ENCODE peak calls at places on chromosomes 6 and 20, in eight cellular contexts. One of them, this sample, is unnamed. For H3K4me1 and H3K36me3, the result is how much of the 10 kb centered on the place peaks cover.

GRCh38 chr6:77466055-77467028 is 3.1 kb upstream of the HTR1B start:
- DNase-seq in heart right ventricle: no peak
- DNase-seq in ascending aorta: no peak
- DNase-seq in adrenal gland: peak
- DNase-seq in H1: peak
- DNase-seq in psoas muscle: peak
- DNase-seq in MM.1S: peak
- DNase-seq in right atrium auricular region: no peak
- DNase-seq in this sample: peak

GRCh38 chr20:32277361-32278198 is at the start of gene KIF3B:
- DNase-seq in right atrium auricular region: peak
- DNase-seq in psoas muscle: peak
- DNase-seq in H1: peak
- DNase-seq in MM.1S: peak
- DNase-seq in ascending aorta: peak
- DNase-seq in heart right ventricle: peak
- DNase-seq in adrenal gland: peak
- DNase-seq in this sample: peak

GRCh38 chr20:33785503-33785902 is 25.6 kb upstream of the CHMP4B start:
- DNase-seq in ascending aorta: no peak
- DNase-seq in heart right ventricle: no peak
- DNase-seq in H1: no peak
- DNase-seq in right atrium auricular region: no peak
- DNase-seq in psoas muscle: no peak
- DNase-seq in MM.1S: peak
- DNase-seq in adrenal gland: no peak
- DNase-seq in this sample: no peak

GRCh38 chr6:109690373-109690739 is 646 bp downstream of the AK9 start:
- DNase-seq in psoas muscle: peak
- DNase-seq in MM.1S: peak
- DNase-seq in heart right ventricle: peak
- DNase-seq in adrenal gland: peak
- DNase-seq in ascending aorta: no peak
- DNase-seq in right atrium auricular region: no peak
- DNase-seq in H1: peak
- DNase-seq in this sample: peak

GRCh38 chr20:48275737-48276342 is 490.6 kb upstream of the SULF2 start:
- DNase-seq in H1: no peak
- DNase-seq in ascending aorta: no peak
- DNase-seq in right atrium auricular region: no peak
- DNase-seq in heart right ventricle: no peak
- DNase-seq in psoas muscle: no peak
- DNase-seq in MM.1S: no peak
- DNase-seq in adrenal gland: no peak
- DNase-seq in this sample: no peak

GRCh38 chr20:47309806-47310426 is 46.6 kb downstream of the ZMYND8 start:
- DNase-seq in adrenal gland: no peak
- DNase-seq in H1: no peak
- DNase-seq in MM.1S: no peak
- DNase-seq in right atrium auricular region: no peak
- DNase-seq in heart right ventricle: no peak
- DNase-seq in ascending aorta: no peak
- DNase-seq in psoas muscle: no peak
- DNase-seq in this sample: no peak

GRCh38 chr6:84774174-84775158 is 10.1 kb upstream of the TBX18 start:
- DNase-seq in heart right ventricle: peak
- DNase-seq in ascending aorta: no peak
- DNase-seq in adrenal gland: no peak
- DNase-seq in MM.1S: peak
- DNase-seq in right atrium auricular region: peak
- DNase-seq in H1: peak
- DNase-seq in psoas muscle: peak
- DNase-seq in this sample: no peak

GRCh38 chr20:32597714-32598113 is 12.6 kb upstream of the NOL4L start:
- DNase-seq in psoas muscle: no peak
- DNase-seq in H1: no peak
- DNase-seq in MM.1S: no peak
- DNase-seq in adrenal gland: no peak
- DNase-seq in ascending aorta: no peak
- DNase-seq in right atrium auricular region: no peak
- DNase-seq in heart right ventricle: no peak
- DNase-seq in this sample: no peak

GRCh38 chr6:167481527-167481926 is 156.6 kb downstream of the TTLL2 start:
- DNase-seq in H1: no peak
- DNase-seq in heart right ventricle: peak
- DNase-seq in psoas muscle: no peak
- DNase-seq in adrenal gland: no peak
- DNase-seq in MM.1S: no peak
- DNase-seq in right atrium auricular region: no peak
- DNase-seq in ascending aorta: no peak
- DNase-seq in this sample: no peak

GRCh38 chr20:11849976-11850670 is 67.6 kb upstream of the BTBD3 start:
- DNase-seq in psoas muscle: peak
- DNase-seq in right atrium auricular region: peak
- DNase-seq in adrenal gland: peak
- DNase-seq in H1: no peak
- DNase-seq in MM.1S: no peak
- DNase-seq in ascending aorta: no peak
- DNase-seq in heart right ventricle: no peak
- DNase-seq in this sample: no peak

GRCh38 chr6:11851405-11851804 is 72.8 kb upstream of the ADTRP start:
- DNase-seq in heart right ventricle: no peak
- DNase-seq in adrenal gland: no peak
- DNase-seq in psoas muscle: peak
- DNase-seq in ascending aorta: no peak
- DNase-seq in right atrium auricular region: no peak
- DNase-seq in MM.1S: no peak
- DNase-seq in H1: no peak
- DNase-seq in this sample: no peak

GRCh38 chr20:63062188-63063140 is 55.7 kb upstream of the BHLHE23 start:
- DNase-seq in H1: peak
- DNase-seq in right atrium auricular region: no peak
- DNase-seq in ascending aorta: no peak
- DNase-seq in heart right ventricle: no peak
- DNase-seq in psoas muscle: no peak
- DNase-seq in MM.1S: no peak
- DNase-seq in adrenal gland: no peak
- DNase-seq in this sample: peak

GRCh38 chr20:33828912-33829560 is 17.9 kb downstream of the CHMP4B start:
- DNase-seq in ascending aorta: no peak
- DNase-seq in right atrium auricular region: no peak
- DNase-seq in H1: no peak
- DNase-seq in MM.1S: no peak
- DNase-seq in adrenal gland: no peak
- DNase-seq in psoas muscle: no peak
- DNase-seq in heart right ventricle: no peak
- DNase-seq in this sample: no peak

GRCh38 chr20:3674447-3674846 is 7.4 kb downstream of the ADAM33 start:
- DNase-seq in MM.1S: no peak
- DNase-seq in H1: no peak
- DNase-seq in ascending aorta: no peak
- DNase-seq in adrenal gland: no peak
- DNase-seq in right atrium auricular region: no peak
- DNase-seq in heart right ventricle: no peak
- DNase-seq in psoas muscle: no peak
- DNase-seq in this sample: no peak

GRCh38 chr20:61252601-61253263 is 671 bp downstream of the CDH4 start:
- DNase-seq in right atrium auricular region: no peak
- DNase-seq in H1: peak
- DNase-seq in adrenal gland: no peak
- DNase-seq in MM.1S: no peak
- DNase-seq in psoas muscle: no peak
- DNase-seq in ascending aorta: no peak
- DNase-seq in heart right ventricle: no peak
- DNase-seq in this sample: no peak

GRCh38 chr6:5457983-5458683 is 196.8 kb downstream of the FARS2 start:
- DNase-seq in psoas muscle: peak
- DNase-seq in adrenal gland: no peak
- DNase-seq in ascending aorta: no peak
- DNase-seq in H1: no peak
- DNase-seq in heart right ventricle: peak
- DNase-seq in right atrium auricular region: no peak
- DNase-seq in MM.1S: no peak
- DNase-seq in this sample: peak

GRCh38 chr6:37956711-37957110 is 137.2 kb downstream of the ZFAND3 start:
- DNase-seq in psoas muscle: no peak
- DNase-seq in adrenal gland: no peak
- DNase-seq in heart right ventricle: peak
- DNase-seq in right atrium auricular region: no peak
- DNase-seq in H1: no peak
- DNase-seq in MM.1S: no peak
- DNase-seq in ascending aorta: no peak
- DNase-seq in this sample: no peak

GRCh38 chr20:58552366-58552934 is 37.3 kb upstream of the APCDD1L start:
- DNase-seq in MM.1S: no peak
- DNase-seq in right atrium auricular region: no peak
- DNase-seq in ascending aorta: no peak
- DNase-seq in heart right ventricle: no peak
- DNase-seq in H1: peak
- DNase-seq in psoas muscle: no peak
- DNase-seq in adrenal gland: no peak
- DNase-seq in this sample: no peak

GRCh38 chr20:62361799-62362589 is 5.1 kb downstream of the LAMA5 start:
- DNase-seq in H1: peak
- DNase-seq in ascending aorta: no peak
- DNase-seq in right atrium auricular region: no peak
- DNase-seq in adrenal gland: no peak
- DNase-seq in heart right ventricle: peak
- DNase-seq in psoas muscle: peak
- DNase-seq in MM.1S: no peak
- DNase-seq in this sample: peak

GRCh38 chr6:139752086-139752485 is 377.6 kb upstream of the CITED2 start:
- DNase-seq in H1: no peak
- DNase-seq in psoas muscle: no peak
- DNase-seq in ascending aorta: no peak
- DNase-seq in adrenal gland: no peak
- DNase-seq in right atrium auricular region: no peak
- DNase-seq in heart right ventricle: no peak
- DNase-seq in MM.1S: no peak
- DNase-seq in this sample: no peak
- H3K4me1 ChIP-seq in H1: under half
- H3K4me1 ChIP-seq in psoas muscle: under half
- H3K4me1 ChIP-seq in ascending aorta: under half
- H3K4me1 ChIP-seq in adrenal gland: under half
- H3K4me1 ChIP-seq in right atrium auricular region: under half
- H3K4me1 ChIP-seq in heart right ventricle: under half
- H3K4me1 ChIP-seq in MM.1S: under half
- H3K4me1 ChIP-seq in this sample: under half

DNA sequence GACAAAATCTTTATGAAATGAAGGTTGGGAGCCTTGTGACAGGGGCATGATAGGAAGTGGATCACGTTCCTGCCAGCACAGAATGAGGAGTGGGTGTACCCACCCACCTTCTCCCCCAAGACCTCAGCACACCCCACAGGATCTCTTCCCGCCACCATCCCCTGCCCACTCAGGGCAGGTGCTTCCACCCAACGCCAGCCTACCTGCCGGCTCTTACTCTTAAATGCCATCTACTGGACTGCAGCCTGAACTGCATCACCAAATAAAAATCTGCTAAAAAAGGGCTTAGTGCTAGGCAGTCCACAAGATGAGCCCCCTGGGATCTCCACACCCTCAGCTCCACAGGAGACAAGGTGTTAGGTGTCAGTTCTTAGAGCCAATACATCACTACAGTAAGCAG is 20.6 kb downstream of the DTNBP1 start:
- DNase-seq in psoas muscle: no peak
- DNase-seq in MM.1S: no peak
- DNase-seq in ascending aorta: no peak
- DNase-seq in adrenal gland: no peak
- DNase-seq in right atrium auricular region: no peak
- DNase-seq in heart right ventricle: no peak
- DNase-seq in H1: peak
- DNase-seq in this sample: no peak
- TF ChIP-seq CTCF in psoas muscle: no peak
- TF ChIP-seq CTCF in MM.1S: peak
- TF ChIP-seq CTCF in ascending aorta: no peak
- TF ChIP-seq CTCF in adrenal gland: no peak
- TF ChIP-seq CTCF in right atrium auricular region: no peak
- TF ChIP-seq CTCF in heart right ventricle: no peak
- TF ChIP-seq CTCF in H1: peak
- TF ChIP-seq CTCF in this sample: no peak

GRCh38 chr20:36815454-36816091 is 42.0 kb upstream of the DSN1 start:
- DNase-seq in MM.1S: no peak
- DNase-seq in right atrium auricular region: no peak
- DNase-seq in psoas muscle: no peak
- DNase-seq in heart right ventricle: no peak
- DNase-seq in adrenal gland: peak
- DNase-seq in ascending aorta: no peak
- DNase-seq in H1: no peak
- DNase-seq in this sample: peak

GRCh38 chr20:36817496-36817895 is 43.9 kb upstream of the DSN1 start:
- DNase-seq in heart right ventricle: no peak
- DNase-seq in right atrium auricular region: no peak
- DNase-seq in adrenal gland: no peak
- DNase-seq in psoas muscle: no peak
- DNase-seq in H1: no peak
- DNase-seq in ascending aorta: no peak
- DNase-seq in MM.1S: no peak
- DNase-seq in this sample: no peak

GRCh38 chr20:36812601-36813000 is 39.0 kb upstream of the DSN1 start:
- DNase-seq in MM.1S: no peak
- DNase-seq in right atrium auricular region: no peak
- DNase-seq in adrenal gland: no peak
- DNase-seq in heart right ventricle: no peak
- DNase-seq in H1: no peak
- DNase-seq in psoas muscle: no peak
- DNase-seq in ascending aorta: no peak
- DNase-seq in this sample: no peak

GRCh38 chr20:36818185-36818584 is 44.6 kb upstream of the DSN1 start:
- DNase-seq in ascending aorta: no peak
- DNase-seq in right atrium auricular region: no peak
- DNase-seq in adrenal gland: no peak
- DNase-seq in heart right ventricle: no peak
- DNase-seq in MM.1S: no peak
- DNase-seq in H1: no peak
- DNase-seq in psoas muscle: no peak
- DNase-seq in this sample: no peak

GRCh38 chr20:36813784-36814136 is 40.2 kb upstream of the DSN1 start:
- DNase-seq in psoas muscle: no peak
- DNase-seq in right atrium auricular region: no peak
- DNase-seq in ascending aorta: no peak
- DNase-seq in adrenal gland: no peak
- DNase-seq in MM.1S: no peak
- DNase-seq in heart right ventricle: no peak
- DNase-seq in H1: no peak
- DNase-seq in this sample: no peak
- H3K36me3 ChIP-seq in psoas muscle: under half
- H3K36me3 ChIP-seq in right atrium auricular region: half or more
- H3K36me3 ChIP-seq in ascending aorta: half or more
- H3K36me3 ChIP-seq in adrenal gland: half or more
- H3K36me3 ChIP-seq in MM.1S: under half
- H3K36me3 ChIP-seq in heart right ventricle: half or more
- H3K36me3 ChIP-seq in H1: under half
- H3K36me3 ChIP-seq in this sample: under half

DNA sequence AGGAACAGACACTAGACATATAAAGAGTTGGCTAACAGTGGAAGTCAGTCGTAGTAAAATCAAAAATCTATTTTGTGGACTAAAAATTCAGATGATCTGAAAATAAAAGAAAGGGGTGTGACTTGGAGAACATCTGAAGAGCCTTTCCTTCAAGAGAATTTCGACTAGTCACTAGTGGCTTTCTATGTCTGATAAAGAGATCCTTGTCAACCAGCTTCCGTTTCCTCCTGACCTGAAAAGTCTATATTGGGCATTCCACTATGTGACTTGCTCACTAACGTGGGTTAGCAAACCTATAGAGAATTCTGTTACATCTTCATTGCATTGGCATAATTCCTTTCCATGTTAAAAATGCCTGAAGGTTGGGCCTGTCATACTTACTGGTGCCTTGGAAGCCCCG is 25.9 kb downstream of the TRAF3IP2 start:
- DNase-seq in ascending aorta: no peak
- DNase-seq in adrenal gland: no peak
- DNase-seq in heart right ventricle: no peak
- DNase-seq in H1: no peak
- DNase-seq in right atrium auricular region: no peak
- DNase-seq in psoas muscle: no peak
- DNase-seq in MM.1S: no peak
- DNase-seq in this sample: no peak
- H3K4me1 ChIP-seq in ascending aorta: under half
- H3K4me1 ChIP-seq in adrenal gland: under half
- H3K4me1 ChIP-seq in heart right ventricle: under half
- H3K4me1 ChIP-seq in H1: under half
- H3K4me1 ChIP-seq in right atrium auricular region: under half
- H3K4me1 ChIP-seq in psoas muscle: under half
- H3K4me1 ChIP-seq in MM.1S: under half
- H3K4me1 ChIP-seq in this sample: under half

This sample was measured in left lung.